ENCODE peak calls at places on chromosomes 11 and 22, in five cellular contexts. One of them, this sample, is unnamed. For H3K4me1, the result is how much of the 10 kb centered on the place peaks cover.

GRCh38 chr22:24585927-24586546 is 6.8 kb downstream of the LRRC75B start:
- DNase-seq in mammary epithelial cell: no peak
- DNase-seq in keratinocyte: no peak
- DNase-seq in astrocyte: no peak
- DNase-seq in IMR-90: no peak
- DNase-seq in this sample: no peak

GRCh38 chr11:26227311-26227710 is 104.6 kb upstream of the ANO3 start:
- DNase-seq in mammary epithelial cell: peak
- DNase-seq in keratinocyte: peak
- DNase-seq in astrocyte: peak
- DNase-seq in IMR-90: peak
- DNase-seq in this sample: peak

GRCh38 chr11:72411623-72412532 is 22.5 kb downstream of the CLPB start:
- DNase-seq in mammary epithelial cell: no peak
- DNase-seq in keratinocyte: no peak
- DNase-seq in astrocyte: no peak
- DNase-seq in IMR-90: no peak
- DNase-seq in this sample: peak

GRCh38 chr11:133649059-133649458 is 116.8 kb upstream of the OPCML start:
- DNase-seq in mammary epithelial cell: no peak
- DNase-seq in keratinocyte: no peak
- DNase-seq in astrocyte: no peak
- DNase-seq in IMR-90: no peak
- DNase-seq in this sample: no peak

GRCh38 chr22:47034905-47035419 is 272.5 kb downstream of the TBC1D22A start:
- DNase-seq in mammary epithelial cell: no peak
- DNase-seq in keratinocyte: no peak
- DNase-seq in astrocyte: no peak
- DNase-seq in IMR-90: no peak
- DNase-seq in this sample: no peak

GRCh38 chr22:36101756-36102155 is 58.8 kb downstream of the APOL3 start:
- DNase-seq in mammary epithelial cell: no peak
- DNase-seq in keratinocyte: no peak
- DNase-seq in astrocyte: no peak
- DNase-seq in IMR-90: no peak
- DNase-seq in this sample: no peak

GRCh38 chr11:74269161-74269809 is 42.2 kb downstream of the P4HA3 start:
- DNase-seq in mammary epithelial cell: no peak
- DNase-seq in keratinocyte: no peak
- DNase-seq in astrocyte: peak
- DNase-seq in IMR-90: peak
- DNase-seq in this sample: peak

GRCh38 chr11:61333638-61334433 is 808 bp downstream of the TKFC start:
- DNase-seq in mammary epithelial cell: no peak
- DNase-seq in keratinocyte: no peak
- DNase-seq in astrocyte: no peak
- DNase-seq in IMR-90: no peak
- DNase-seq in this sample: no peak

GRCh38 chr11:61814242-61814957 is 2.4 kb downstream of the FADS1 start:
- DNase-seq in mammary epithelial cell: peak
- DNase-seq in keratinocyte: no peak
- DNase-seq in astrocyte: peak
- DNase-seq in IMR-90: no peak
- DNase-seq in this sample: peak

GRCh38 chr11:125343086-125343731 is 152.9 kb downstream of the FEZ1 start:
- DNase-seq in mammary epithelial cell: no peak
- DNase-seq in keratinocyte: no peak
- DNase-seq in astrocyte: no peak
- DNase-seq in IMR-90: no peak
- DNase-seq in this sample: no peak

GRCh38 chr11:77374611-77375031 is 73.1 kb upstream of the GDPD4 start:
- DNase-seq in mammary epithelial cell: peak
- DNase-seq in keratinocyte: no peak
- DNase-seq in astrocyte: peak
- DNase-seq in IMR-90: peak
- DNase-seq in this sample: no peak

GRCh38 chr11:69942333-69942820 is 123.2 kb upstream of the FGF3 start:
- DNase-seq in mammary epithelial cell: no peak
- DNase-seq in keratinocyte: no peak
- DNase-seq in astrocyte: no peak
- DNase-seq in IMR-90: no peak
- DNase-seq in this sample: no peak

GRCh38 chr11:33109242-33109641 is 52.0 kb downstream of the CSTF3 start:
- DNase-seq in mammary epithelial cell: no peak
- DNase-seq in keratinocyte: no peak
- DNase-seq in astrocyte: no peak
- DNase-seq in IMR-90: no peak
- DNase-seq in this sample: no peak

GRCh38 chr11:65383778-65384177 is 1.3 kb upstream of the SLC25A45 start:
- DNase-seq in mammary epithelial cell: no peak
- DNase-seq in keratinocyte: no peak
- DNase-seq in astrocyte: no peak
- DNase-seq in IMR-90: no peak
- DNase-seq in this sample: no peak

GRCh38 chr11:117819096-117820040 is 5.2 kb downstream of the FXYD2 start:
- DNase-seq in mammary epithelial cell: peak
- DNase-seq in keratinocyte: no peak
- DNase-seq in astrocyte: peak
- DNase-seq in IMR-90: peak
- DNase-seq in this sample: peak

GRCh38 chr22:24681236-24681635 is 78.2 kb downstream of the GGT1 start:
- DNase-seq in mammary epithelial cell: no peak
- DNase-seq in keratinocyte: no peak
- DNase-seq in astrocyte: peak
- DNase-seq in IMR-90: peak
- DNase-seq in this sample: peak

GRCh38 chr22:29031236-29031982 is 30.2 kb downstream of the C22orf31 start:
- DNase-seq in mammary epithelial cell: peak
- DNase-seq in keratinocyte: no peak
- DNase-seq in astrocyte: peak
- DNase-seq in IMR-90: peak
- DNase-seq in this sample: peak

GRCh38 chr11:121520243-121521144 is 67.7 kb upstream of the SORL1-AS1 start:
- DNase-seq in mammary epithelial cell: peak
- DNase-seq in keratinocyte: no peak
- DNase-seq in astrocyte: peak
- DNase-seq in IMR-90: peak
- DNase-seq in this sample: peak

GRCh38 chr11:65786008-65786785 is 666 bp upstream of the OVOL1 start:
- DNase-seq in mammary epithelial cell: no peak
- DNase-seq in keratinocyte: no peak
- DNase-seq in astrocyte: no peak
- DNase-seq in IMR-90: no peak
- DNase-seq in this sample: no peak

GRCh38 chr11:6757373-6757967 is 14.3 kb downstream of the OR2AG2 start:
- DNase-seq in mammary epithelial cell: peak
- DNase-seq in keratinocyte: peak
- DNase-seq in astrocyte: peak
- DNase-seq in IMR-90: peak
- DNase-seq in this sample: peak

GRCh38 chr22:45077286-45077685 is 67.5 kb upstream of the PHF21B start:
- DNase-seq in mammary epithelial cell: no peak
- DNase-seq in keratinocyte: no peak
- DNase-seq in astrocyte: no peak
- DNase-seq in IMR-90: no peak
- DNase-seq in this sample: no peak

GRCh38 chr11:65442952-65443351 is 20.4 kb downstream of the NEAT1 start:
- DNase-seq in mammary epithelial cell: no peak
- DNase-seq in keratinocyte: no peak
- DNase-seq in astrocyte: peak
- DNase-seq in IMR-90: peak
- DNase-seq in this sample: peak

GRCh38 chr11:20963596-20963995 is 294.2 kb downstream of the NELL1 start:
- DNase-seq in mammary epithelial cell: peak
- DNase-seq in keratinocyte: no peak
- DNase-seq in astrocyte: peak
- DNase-seq in IMR-90: no peak
- DNase-seq in this sample: peak

GRCh38 chr11:124536520-124536919 is 6.9 kb downstream of the OR8B12 start:
- DNase-seq in mammary epithelial cell: peak
- DNase-seq in keratinocyte: no peak
- DNase-seq in astrocyte: peak
- DNase-seq in IMR-90: peak
- DNase-seq in this sample: peak

GRCh38 chr11:46293616-46294015 is 16.2 kb downstream of the CREB3L1 start:
- DNase-seq in mammary epithelial cell: no peak
- DNase-seq in keratinocyte: no peak
- DNase-seq in astrocyte: peak
- DNase-seq in IMR-90: peak
- DNase-seq in this sample: peak

GRCh38 chr11:12469451-12469850 is 92.1 kb downstream of the PARVA start:
- DNase-seq in mammary epithelial cell: no peak
- DNase-seq in keratinocyte: no peak
- DNase-seq in astrocyte: no peak
- DNase-seq in IMR-90: peak
- DNase-seq in this sample: peak

GRCh38 chr11:95788921-95789505 is 569 bp downstream of the FAM76B start:
- DNase-seq in mammary epithelial cell: peak
- DNase-seq in keratinocyte: no peak
- DNase-seq in astrocyte: peak
- DNase-seq in IMR-90: peak
- DNase-seq in this sample: peak

GRCh38 chr22:30187726-30188407 is 58.7 kb downstream of the LIF start:
- DNase-seq in mammary epithelial cell: no peak
- DNase-seq in keratinocyte: no peak
- DNase-seq in astrocyte: no peak
- DNase-seq in IMR-90: peak
- DNase-seq in this sample: peak

GRCh38 chr11:74731301-74732094 is at the start of gene CHRDL2:
- DNase-seq in mammary epithelial cell: no peak
- DNase-seq in keratinocyte: no peak
- DNase-seq in astrocyte: no peak
- DNase-seq in IMR-90: peak
- DNase-seq in this sample: no peak

GRCh38 chr11:126443120-126443519 is 87.6 kb downstream of the ST3GAL4 start:
- DNase-seq in mammary epithelial cell: no peak
- DNase-seq in keratinocyte: no peak
- DNase-seq in astrocyte: no peak
- DNase-seq in IMR-90: no peak
- DNase-seq in this sample: no peak

GRCh38 chr11:107545101-107545514 is 20.4 kb downstream of the ALKBH8 start:
- DNase-seq in mammary epithelial cell: peak
- DNase-seq in keratinocyte: peak
- DNase-seq in astrocyte: peak
- DNase-seq in IMR-90: peak
- DNase-seq in this sample: peak

GRCh38 chr11:74033046-74033445 is 24.2 kb upstream of the UCP3 start:
- DNase-seq in mammary epithelial cell: no peak
- DNase-seq in keratinocyte: no peak
- DNase-seq in astrocyte: no peak
- DNase-seq in IMR-90: no peak
- DNase-seq in this sample: no peak

GRCh38 chr22:18113680-18114394 is 3.2 kb downstream of the TUBA8 start:
- DNase-seq in mammary epithelial cell: no peak
- DNase-seq in keratinocyte: no peak
- DNase-seq in astrocyte: no peak
- DNase-seq in IMR-90: no peak
- DNase-seq in this sample: no peak

GRCh38 chr11:130439160-130439519 is 9.3 kb upstream of the ADAMTS15 start:
- DNase-seq in mammary epithelial cell: no peak
- DNase-seq in keratinocyte: no peak
- DNase-seq in astrocyte: no peak
- DNase-seq in IMR-90: no peak
- DNase-seq in this sample: no peak

GRCh38 chr11:119316017-119316728 is 757 bp downstream of the MCAM start:
- DNase-seq in mammary epithelial cell: peak
- DNase-seq in keratinocyte: no peak
- DNase-seq in astrocyte: no peak
- DNase-seq in IMR-90: no peak
- DNase-seq in this sample: no peak

GRCh38 chr22:42645341-42645937 is 3.8 kb downstream of the CYB5R3 start:
- DNase-seq in mammary epithelial cell: no peak
- DNase-seq in keratinocyte: no peak
- DNase-seq in astrocyte: no peak
- DNase-seq in IMR-90: no peak
- DNase-seq in this sample: no peak

GRCh38 chr11:118892515-118892914 is 8.8 kb downstream of the CXCR5 start:
- DNase-seq in mammary epithelial cell: no peak
- DNase-seq in keratinocyte: no peak
- DNase-seq in astrocyte: no peak
- DNase-seq in IMR-90: no peak
- DNase-seq in this sample: no peak

GRCh38 chr22:26589367-26589844 is 526 bp downstream of the TPST2 start:
- DNase-seq in mammary epithelial cell: no peak
- DNase-seq in keratinocyte: no peak
- DNase-seq in astrocyte: no peak
- DNase-seq in IMR-90: peak
- DNase-seq in this sample: peak
- H2AFZ ChIP-seq in mammary epithelial cell: peak
- H2AFZ ChIP-seq in keratinocyte: peak
- H2AFZ ChIP-seq in astrocyte: peak
- H2AFZ ChIP-seq in IMR-90: peak
- H2AFZ ChIP-seq in this sample: peak

DNA sequence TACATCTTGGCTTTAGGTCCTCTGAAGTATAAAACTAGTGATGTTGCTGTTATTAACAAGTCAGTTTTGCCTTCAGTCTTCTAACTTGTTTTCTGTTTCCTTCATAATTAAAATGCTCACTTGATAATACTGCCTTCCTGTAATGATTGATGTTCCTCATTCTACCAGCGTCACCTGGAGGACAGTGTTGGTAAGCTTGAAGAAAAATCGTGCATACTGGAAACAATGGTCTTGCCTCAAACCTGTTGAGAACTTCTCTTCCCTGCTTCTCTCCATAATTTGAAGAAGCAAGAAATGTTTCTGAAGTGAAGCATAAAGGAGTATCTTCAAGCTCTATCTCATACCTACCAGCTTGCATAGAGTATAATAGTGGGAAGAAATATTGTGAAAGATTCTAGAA is 3.0 kb downstream of the YWHAH start:
- DNase-seq in mammary epithelial cell: peak
- DNase-seq in keratinocyte: no peak
- DNase-seq in astrocyte: no peak
- DNase-seq in IMR-90: no peak
- DNase-seq in this sample: no peak
- H3K4me1 ChIP-seq in mammary epithelial cell: under half
- H3K4me1 ChIP-seq in keratinocyte: under half
- H3K4me1 ChIP-seq in astrocyte: under half
- H3K4me1 ChIP-seq in IMR-90: under half
- H3K4me1 ChIP-seq in this sample: under half

DNA sequence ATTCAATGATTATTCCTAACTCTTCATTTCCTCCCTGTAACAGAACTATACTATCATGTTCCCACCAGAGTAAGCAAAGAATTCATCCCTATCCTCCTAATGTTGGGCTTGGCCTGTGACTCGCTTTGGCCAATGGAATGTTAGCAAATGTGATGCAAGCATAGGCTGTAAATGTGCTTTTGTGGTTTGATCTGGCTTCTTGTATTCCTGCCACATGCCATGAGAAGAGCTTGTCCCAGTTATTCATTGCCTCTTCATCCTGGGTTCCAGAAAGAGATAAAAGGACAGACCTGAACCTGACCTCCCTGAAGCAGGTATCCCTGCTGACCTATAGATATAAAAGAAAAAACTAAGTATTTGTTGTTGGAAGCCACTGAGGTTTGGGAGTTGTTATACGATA is 51.0 kb downstream of the SYTL2 start:
- DNase-seq in mammary epithelial cell: peak
- DNase-seq in keratinocyte: peak
- DNase-seq in astrocyte: peak
- DNase-seq in IMR-90: peak
- DNase-seq in this sample: peak
- H2AFZ ChIP-seq in mammary epithelial cell: no peak
- H2AFZ ChIP-seq in keratinocyte: no peak
- H2AFZ ChIP-seq in astrocyte: no peak
- H2AFZ ChIP-seq in IMR-90: no peak
- H2AFZ ChIP-seq in this sample: no peak

GRCh38 chr11:8914661-8915018 is 3.7 kb downstream of the AKIP1 start:
- DNase-seq in mammary epithelial cell: no peak
- DNase-seq in keratinocyte: no peak
- DNase-seq in astrocyte: no peak
- DNase-seq in IMR-90: no peak
- DNase-seq in this sample: no peak
- H3K4me1 ChIP-seq in mammary epithelial cell: half or more
- H3K4me1 ChIP-seq in keratinocyte: under half
- H3K4me1 ChIP-seq in astrocyte: half or more
- H3K4me1 ChIP-seq in IMR-90: under half
- H3K4me1 ChIP-seq in this sample: under half